ENCODE peak calls at places on chromosomes 11 and 22, in six cellular contexts. R, J, V, X, K and U are unnamed samples.

GRCh38 chr22:37068859-37069258 is 17.3 kb downstream of the KCTD17 start:
- DNase-seq in V (no peak), J (no peak), K (no peak), X (no peak), R (no peak), U (peak; percentile 23)

GRCh38 chr11:297666-298405 is 1.5 kb downstream of the IFITM5 start:
- DNase-seq in V (no peak), K (peak; percentile 51), J (peak; percentile 54), X (no peak), R (no peak), U (peak; percentile 75)

GRCh38 chr11:16080688-16081388 is 275.5 kb downstream of the SOX6 start:
- DNase-seq in V (no peak), J (no peak), K (no peak), R (no peak), X (no peak), U (no peak)

GRCh38 chr11:119356349-119357031 is 10.0 kb upstream of the MFRP start:
- DNase-seq in R (no peak), J (peak; percentile 89), K (no peak), V (peak; percentile 86), X (peak; percentile 60), U (peak; percentile 89)

GRCh38 chr11:76824980-76825725 is 35.6 kb upstream of the ACER3 start:
- DNase-seq in V (no peak), R (peak; percentile 93), X (no peak), K (no peak), J (no peak), U (no peak)

GRCh38 chr11:49995559-49995958 is 13.2 kb upstream of the OR4C12 start:
- DNase-seq in K (peak; percentile 76), X (peak; percentile 46), V (no peak), J (no peak), R (peak; percentile 29), U (peak; percentile 91)

GRCh38 chr11:17588166-17588565 is 41.1 kb downstream of the OTOG start:
- DNase-seq in X (no peak), V (no peak), R (no peak), K (no peak), J (no peak), U (no peak)

GRCh38 chr11:36364551-36364950 is 68.5 kb downstream of the PRR5L start:
- DNase-seq in J (no peak), X (no peak), V (peak; percentile 57), K (no peak), R (peak; percentile 59), U (no peak)

GRCh38 chr11:126438691-126439090 is 83.2 kb downstream of the ST3GAL4 start:
- DNase-seq in V (no peak), X (no peak), J (no peak), K (no peak), R (no peak), U (no peak)

GRCh38 chr11:120431633-120432032 is 79.9 kb upstream of the GRIK4 start:
- DNase-seq in X (peak; percentile 27), J (no peak), K (no peak), V (no peak), R (no peak), U (no peak)

GRCh38 chr22:40289991-40290459 is 56.3 kb upstream of the ADSL start:
- DNase-seq in V (peak; percentile 27), X (no peak), K (no peak), J (peak; percentile 59), R (peak; percentile 29), U (no peak)

GRCh38 chr11:38766796-38767195 is 2168.8 kb upstream of the RAG2 start:
- DNase-seq in K (no peak), R (no peak), X (no peak), V (no peak), J (no peak), U (no peak)

GRCh38 chr11:132632641-132633124 is 899.6 kb downstream of the OPCML start:
- DNase-seq in K (peak; percentile 16), R (peak; percentile 97), X (no peak), V (no peak), J (no peak), U (no peak)

GRCh38 chr11:69320756-69321741 is 27.1 kb downstream of the MYEOV start:
- DNase-seq in V (no peak), R (no peak), K (no peak), J (no peak), X (no peak), U (no peak)

GRCh38 chr11:117179048-117179999 is 781 bp downstream of the SIDT2 start:
- DNase-seq in J (peak; percentile 64), X (no peak), K (no peak), V (peak; percentile 63), R (peak; percentile 17), U (peak; percentile 44)

GRCh38 chr22:26939466-26939865 is 282.1 kb downstream of the MIAT start:
- DNase-seq in V (no peak), X (no peak), J (no peak), K (no peak), R (no peak), U (no peak)

GRCh38 chr22:19942071-19942885 is 660 bp upstream of the TXNRD2 start:
- DNase-seq in J (peak; percentile 67), R (no peak), K (no peak), V (no peak), X (no peak), U (peak; percentile 35)

GRCh38 chr22:20027966-20028854 is 7.3 kb downstream of the TANGO2 start:
- DNase-seq in V (no peak), K (no peak), X (no peak), J (no peak), R (no peak), U (no peak)

GRCh38 chr22:26354707-26355106 is 74.4 kb upstream of the ASPHD2 start:
- DNase-seq in R (no peak), K (no peak), X (no peak), J (no peak), V (no peak), U (no peak)

GRCh38 chr11:34356918-34357645 is 728 bp downstream of the ABTB2 start:
- DNase-seq in V (peak; percentile 48), J (peak; percentile 74), K (peak; percentile 62), X (no peak), R (peak; percentile 71), U (peak; percentile 51)

GRCh38 chr22:48531721-48532435 is 1295.8 kb downstream of the BRD1 start:
- DNase-seq in V (no peak), K (no peak), J (no peak), X (no peak), R (no peak), U (no peak)

GRCh38 chr11:77446911-77447629 is 26.8 kb downstream of the PAK1 start:
- DNase-seq in V (no peak), R (peak; percentile 7), K (no peak), X (no peak), J (no peak), U (no peak)

GRCh38 chr11:65945430-65945911 is at the start of gene TSGA10IP:
- DNase-seq in X (no peak), J (no peak), V (no peak), K (no peak), R (no peak), U (no peak)

GRCh38 chr22:27754888-27755480 is 46.6 kb downstream of the MN1 start:
- DNase-seq in V (no peak), R (no peak), K (no peak), X (no peak), J (peak; percentile 27), U (no peak)

GRCh38 chr11:76666408-76666807 is 4.1 kb downstream of the LRRC32 start:
- DNase-seq in V (peak; percentile 14), R (no peak), K (no peak), X (no peak), J (peak; percentile 47), U (peak; percentile 32)

GRCh38 chr11:134754196-134754822 is 342.3 kb upstream of the B3GAT1 start:
- DNase-seq in R (no peak), K (no peak), X (no peak), V (no peak), J (no peak), U (no peak)
- H3K27me3 ChIP-seq in R (no peaks in the 10 kb centered on the region), K (no peaks in the 10 kb centered on the region), X (peaks cover 27% of the 10 kb centered on the region), V (no peaks in the 10 kb centered on the region), J (no peaks in the 10 kb centered on the region), U (no peaks in the 10 kb centered on the region)

GRCh38 chr22:22938672-22939536 is 51.3 kb downstream of the IGLL5 start:
- DNase-seq in K (no peak), V (no peak), J (peak; percentile 14), R (no peak), X (no peak), U (no peak)

GRCh38 chr22:22940961-22941605 is 53.5 kb downstream of the IGLL5 start:
- DNase-seq in K (no peak), R (no peak), X (no peak), V (peak; percentile 6), J (no peak), U (no peak)

GRCh38 chr22:22937894-22938480 is 50.4 kb downstream of the IGLL5 start:
- DNase-seq in J (no peak), K (no peak), X (no peak), V (no peak), R (no peak), U (no peak)

GRCh38 chr22:22941831-22942510 is 54.4 kb downstream of the IGLL5 start:
- DNase-seq in R (no peak), V (peak; percentile 4), J (no peak), X (no peak), K (no peak), U (peak; percentile 6)

GRCh38 chr22:22939537-22940368 is 52.1 kb downstream of the IGLL5 start:
- DNase-seq in R (no peak), X (no peak), K (no peak), J (peak; percentile 23), V (peak; percentile 10), U (no peak)
- H3K4me1 ChIP-seq in R (no peaks in the 10 kb centered on the region), X (peaks cover 3% of the 10 kb centered on the region), K (no peaks in the 10 kb centered on the region), J (no peaks in the 10 kb centered on the region), V (no peaks in the 10 kb centered on the region), U (no peaks in the 10 kb centered on the region)

GRCh38 chr22:22168190-22168940 is 76.2 kb upstream of the VPREB1 start:
- DNase-seq in R (peak; percentile 42), K (peak; percentile 52), X (peak; percentile 88), V (peak; percentile 26), J (no peak), U (no peak)

GRCh38 chr22:22171357-22172218 is 73.0 kb upstream of the VPREB1 start:
- DNase-seq in J (no peak), X (peak; percentile 45), R (peak; percentile 10), V (no peak), K (no peak), U (peak; percentile 40)

GRCh38 chr22:22167791-22168189 is 76.8 kb upstream of the VPREB1 start:
- DNase-seq in V (peak; percentile 56), K (no peak), X (no peak), R (no peak), J (no peak), U (no peak)

GRCh38 chr22:22168941-22169867 is 75.4 kb upstream of the VPREB1 start:
- DNase-seq in V (no peak), K (no peak), J (no peak), X (no peak), R (no peak), U (no peak)

GRCh38 chr22:22169923-22170322 is 74.7 kb upstream of the VPREB1 start:
- DNase-seq in J (no peak), K (no peak), V (no peak), R (no peak), X (no peak), U (no peak)
- H3K27me3 ChIP-seq in J (peaks cover 10% of the 10 kb centered on the region), K (no peaks in the 10 kb centered on the region), V (no peaks in the 10 kb centered on the region), R (no peaks in the 10 kb centered on the region), X (no peaks in the 10 kb centered on the region), U (no peaks in the 10 kb centered on the region)

DNA sequence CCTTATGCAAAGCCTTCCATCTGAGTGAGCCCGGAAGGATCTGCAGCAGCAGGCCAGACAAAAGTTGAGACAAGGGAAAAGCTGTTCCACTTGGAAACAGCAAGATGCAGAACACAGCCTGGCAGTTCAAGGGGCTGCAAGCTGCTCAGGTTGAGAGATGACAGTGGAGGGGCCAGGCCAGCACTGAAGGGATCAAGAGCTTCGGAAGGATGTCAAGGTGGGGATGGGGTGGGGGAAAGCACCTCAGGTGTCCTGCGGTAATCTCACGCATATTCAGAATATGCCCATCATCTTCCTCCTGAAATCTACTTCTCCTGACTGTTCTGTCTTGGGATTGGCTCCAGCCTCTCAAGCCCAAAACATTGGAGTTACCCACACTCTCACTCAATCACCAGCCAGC is 35.7 kb downstream of the GAB4 start:
- DNase-seq in R (no peak), J (no peak), K (no peak), X (no peak), V (no peak), U (no peak)
- H3K4me1 ChIP-seq in R (no peaks in the 10 kb centered on the region), J (no peaks in the 10 kb centered on the region), K (no peaks in the 10 kb centered on the region), X (no peaks in the 10 kb centered on the region), V (no peaks in the 10 kb centered on the region), U (no peaks in the 10 kb centered on the region)